ENCODE peak calls at places on chromosomes 5 and 9, in nine cellular contexts. F, B, R, H, P, Y, D, N and W are unnamed samples.

GRCh38 chr5:76737131-76737556 is 21.2 kb downstream of the F2R start:
- DNase-seq in P (no peak), Y (no peak), N (no peak), R (no peak), F (no peak), D (no peak), H (no peak), B (no peak), W (no peak)

GRCh38 chr5:68424799-68425537 is 209.4 kb downstream of the PIK3R1 start:
- DNase-seq in P (peak), D (no peak), H (no peak), Y (no peak), N (no peak), B (no peak), R (no peak), F (no peak), W (no peak)

GRCh38 chr9:35522189-35522588 is 32.3 kb downstream of the RUSC2 start:
- DNase-seq in D (no peak), F (peak), B (no peak), Y (no peak), N (no peak), P (no peak), H (no peak), R (no peak), W (no peak)

GRCh38 chr9:13728121-13728520 is 448.6 kb upstream of the MPDZ start:
- DNase-seq in N (no peak), R (no peak), Y (no peak), D (no peak), F (no peak), B (no peak), H (no peak), P (no peak), W (no peak)

GRCh38 chr5:19001054-19001453 is 986.9 kb downstream of the CDH18 start:
- DNase-seq in P (no peak), N (no peak), D (no peak), H (no peak), Y (no peak), B (no peak), F (no peak), R (no peak), W (no peak)

GRCh38 chr5:80686757-80687156 is 32.0 kb upstream of the DHFR start:
- DNase-seq in D (no peak), H (no peak), F (peak), N (no peak), Y (no peak), R (no peak), P (peak), B (no peak), W (no peak)

GRCh38 chr5:132457371-132458225 is 33.0 kb downstream of the IRF1 start:
- DNase-seq in R (peak), P (peak), Y (no peak), B (no peak), N (no peak), H (peak), D (no peak), F (no peak), W (no peak)

GRCh38 chr9:93967020-93967803 is 12.1 kb upstream of the BARX1 start:
- DNase-seq in H (no peak), P (no peak), N (no peak), B (no peak), F (no peak), D (no peak), Y (no peak), R (no peak), W (peak)

GRCh38 chr5:78611161-78611605 is 37.4 kb downstream of the LHFPL2 start:
- DNase-seq in Y (no peak), F (peak), N (no peak), B (no peak), D (peak), P (no peak), H (no peak), R (no peak), W (no peak)

GRCh38 chr9:135521608-135522095 is 412 bp downstream of the LCN1 start:
- DNase-seq in B (no peak), D (no peak), P (no peak), Y (no peak), N (no peak), F (no peak), H (no peak), R (no peak), W (no peak)

GRCh38 chr9:133787749-133788015 is 49.5 kb upstream of the SARDH start:
- DNase-seq in R (no peak), F (peak), Y (no peak), N (no peak), B (peak), D (peak), H (peak), P (peak), W (no peak)

GRCh38 chr5:149452665-149453617 is 73.8 kb upstream of the IL17B start:
- DNase-seq in D (peak), H (peak), B (no peak), N (no peak), Y (no peak), R (peak), P (peak), F (peak), W (no peak)

GRCh38 chr5:123454236-123454911 is 31.2 kb upstream of the CEP120 start:
- DNase-seq in F (no peak), R (no peak), B (no peak), H (no peak), P (peak), D (no peak), N (no peak), Y (no peak), W (no peak)

GRCh38 chr9:134033516-134034214 is 8.4 kb downstream of the BRD3OS start:
- DNase-seq in P (no peak), B (no peak), D (no peak), H (no peak), R (no peak), F (no peak), Y (no peak), N (peak), W (no peak)

GRCh38 chr5:177403194-177403825 is 2.8 kb upstream of the PFN3 start:
- DNase-seq in B (peak), P (no peak), N (no peak), F (peak), Y (peak), H (peak), R (no peak), D (peak), W (no peak)

GRCh38 chr5:66129184-66129583 is 14.9 kb upstream of the SREK1 start:
- DNase-seq in Y (no peak), N (no peak), D (no peak), B (no peak), R (no peak), H (no peak), F (no peak), P (no peak), W (no peak)

GRCh38 chr9:34046784-34047379 is 1.8 kb downstream of the UBAP2 start:
- DNase-seq in R (peak), P (peak), B (no peak), F (peak), H (peak), Y (no peak), D (peak), N (no peak), W (no peak)

GRCh38 chr5:151243127-151243526 is 9.9 kb upstream of the GM2A start:
- DNase-seq in Y (no peak), F (no peak), N (no peak), B (no peak), P (no peak), D (no peak), R (no peak), H (no peak), W (no peak)

GRCh38 chr9:73199886-73200285 is 48.2 kb downstream of the ANXA1 start:
- DNase-seq in D (peak), F (peak), Y (no peak), P (no peak), H (no peak), R (no peak), N (no peak), B (peak), W (no peak)

GRCh38 chr5:142626056-142626455 is 59.8 kb downstream of the FGF1 start:
- DNase-seq in Y (no peak), N (no peak), H (no peak), D (no peak), F (no peak), R (no peak), P (no peak), B (no peak), W (no peak)

GRCh38 chr5:138464018-138464387 is 1.3 kb upstream of the EGR1 start:
- DNase-seq in Y (peak), N (peak), P (peak), H (peak), B (peak), F (peak), D (peak), R (peak), W (peak)

GRCh38 chr5:146588806-146589355 is 72.9 kb upstream of the GPR151 start:
- DNase-seq in N (no peak), D (no peak), Y (no peak), B (no peak), R (no peak), F (no peak), H (no peak), P (no peak), W (no peak)

GRCh38 chr9:115296831-115297565 is 179.0 kb upstream of the TNC start:
- DNase-seq in B (no peak), D (peak), P (no peak), F (peak), R (no peak), N (no peak), Y (no peak), H (no peak), W (no peak)

GRCh38 chr5:77679791-77680190 is 41.3 kb upstream of the OTP start:
- DNase-seq in R (no peak), F (no peak), B (no peak), N (no peak), D (no peak), P (peak), Y (no peak), H (no peak), W (no peak)

GRCh38 chr5:172492097-172492840 is 37.9 kb upstream of the SH3PXD2B start:
- DNase-seq in R (no peak), D (peak), F (no peak), N (no peak), H (no peak), P (no peak), Y (no peak), B (no peak), W (no peak)

GRCh38 chr5:56829137-56829536 is 13.8 kb downstream of the MAP3K1 start:
- DNase-seq in H (peak), Y (peak), P (no peak), B (no peak), F (no peak), R (no peak), N (no peak), D (no peak), W (no peak)

DNA sequence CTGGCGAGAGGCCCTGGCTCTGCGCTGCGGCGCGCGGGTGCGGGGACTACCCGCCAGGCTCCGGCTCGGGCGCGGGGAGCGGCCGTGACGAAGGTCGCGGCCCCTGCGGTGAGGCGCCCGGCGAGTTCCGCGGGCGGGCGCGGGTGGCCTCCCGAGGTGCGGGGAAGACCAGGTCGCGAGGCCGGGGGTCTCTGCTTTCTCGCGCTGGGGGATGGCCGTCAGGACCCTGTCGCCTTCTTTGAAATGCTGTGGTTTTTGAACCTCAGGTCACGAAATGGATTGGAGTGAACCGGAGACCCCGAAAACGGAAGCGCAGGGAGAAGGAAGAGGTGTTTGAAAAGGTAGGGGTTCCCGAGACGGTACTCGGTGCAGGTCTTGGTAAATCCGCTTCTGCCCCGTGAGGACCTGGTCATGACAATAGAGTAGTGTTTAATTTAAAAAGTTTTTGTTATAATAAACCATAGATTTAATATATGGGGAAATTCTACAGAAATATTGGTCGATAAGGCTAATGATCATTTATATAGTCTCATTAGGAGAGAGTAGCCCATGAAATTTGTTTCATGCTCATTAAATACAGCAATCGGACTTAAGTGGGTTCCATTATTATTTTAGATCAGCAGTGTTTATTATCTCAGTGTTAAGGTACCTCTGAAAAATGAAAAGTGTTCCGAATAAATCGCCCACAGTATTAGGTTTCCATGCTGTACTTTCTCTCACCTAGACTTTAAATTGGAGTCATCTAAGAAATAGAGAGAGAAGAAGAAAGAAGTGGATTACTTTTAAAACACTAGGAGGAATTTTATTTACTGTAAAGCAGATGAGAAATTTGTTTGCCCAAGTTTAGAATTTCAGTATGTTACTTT is 279.0 kb downstream of the AOPEP start:
- DNase-seq in N (no peak), D (no peak), R (no peak), Y (no peak), F (peak), H (no peak), B (no peak), P (no peak), W (no peak)
- H3K27ac ChIP-seq in N (peak), D (no peak), R (peak), Y (no peak), F (no peak), H (peak), B (peak), P (peak), W (peak)

GRCh38 chr5:62450259-62450658 is 37.7 kb downstream of the IPO11 start:
- DNase-seq in F (no peak), R (no peak), P (no peak), D (no peak), N (no peak), Y (no peak), H (no peak), B (no peak), W (no peak)
- TF ChIP-seq CTCF in F (no peak), R (no peak), P (no peak), D (no peak), N (no peak), Y (no peak), H (no peak), B (no peak), W (no peak)

DNA sequence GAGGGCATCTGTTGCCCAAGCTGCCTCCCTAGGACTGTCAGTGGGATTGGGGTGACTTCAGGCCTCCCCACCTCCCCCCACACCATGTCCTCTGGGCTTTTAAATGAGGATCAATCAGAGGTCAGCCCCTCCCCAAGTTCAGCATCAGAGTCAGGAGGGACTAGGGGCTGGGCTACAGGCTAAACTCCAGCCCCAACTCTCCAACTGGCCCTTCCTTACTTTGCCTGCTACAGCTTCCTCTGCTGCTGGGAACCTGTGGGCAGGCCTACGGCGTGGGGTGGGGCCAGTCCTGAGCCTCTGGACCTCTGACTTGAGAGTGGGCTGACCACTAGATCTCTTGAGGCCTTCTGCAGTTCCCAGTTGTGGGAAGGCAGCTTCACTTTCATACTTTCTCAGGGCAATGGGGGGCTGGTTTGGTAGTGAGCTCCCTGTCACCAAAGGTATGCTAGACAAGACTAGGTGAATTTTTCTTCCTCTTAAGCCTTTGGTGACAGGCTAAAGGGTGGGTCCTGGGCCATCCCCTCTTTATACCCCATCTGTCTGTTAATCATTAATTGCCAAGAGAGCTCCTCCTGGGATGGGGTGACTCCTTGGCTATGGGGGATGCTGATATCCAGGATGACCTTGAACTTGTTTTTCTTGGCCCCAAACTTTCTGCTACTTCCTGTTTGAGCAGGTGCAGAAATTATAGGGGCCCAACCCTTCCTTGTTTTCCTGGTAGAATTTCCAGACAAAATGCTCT is 10.8 kb upstream of the DAB2IP start:
- DNase-seq in Y (no peak), P (no peak), D (no peak), B (no peak), R (no peak), H (no peak), F (no peak), N (no peak), W (no peak)
- H3K27ac ChIP-seq in Y (no peak), P (peak), D (no peak), B (no peak), R (peak), H (peak), F (no peak), N (peak), W (no peak)

GRCh38 chr5:96843140-96843539 is 33.2 kb upstream of the ERAP2 start:
- DNase-seq in R (no peak), P (no peak), N (no peak), F (no peak), Y (no peak), D (no peak), B (no peak), H (no peak), W (no peak)
- TF ChIP-seq CTCF in R (no peak), P (no peak), N (no peak), F (no peak), Y (no peak), D (no peak), B (no peak), H (no peak), W (no peak)

GRCh38 chr5:110757118-110757729 is 18.4 kb downstream of the SLC25A46 start:
- DNase-seq in D (no peak), R (peak), H (no peak), N (peak), B (no peak), F (peak), P (peak), Y (no peak), W (no peak)
- H3K27ac ChIP-seq in D (no peak), R (no peak), H (no peak), N (no peak), B (no peak), F (no peak), P (no peak), Y (no peak), W (no peak)

DNA sequence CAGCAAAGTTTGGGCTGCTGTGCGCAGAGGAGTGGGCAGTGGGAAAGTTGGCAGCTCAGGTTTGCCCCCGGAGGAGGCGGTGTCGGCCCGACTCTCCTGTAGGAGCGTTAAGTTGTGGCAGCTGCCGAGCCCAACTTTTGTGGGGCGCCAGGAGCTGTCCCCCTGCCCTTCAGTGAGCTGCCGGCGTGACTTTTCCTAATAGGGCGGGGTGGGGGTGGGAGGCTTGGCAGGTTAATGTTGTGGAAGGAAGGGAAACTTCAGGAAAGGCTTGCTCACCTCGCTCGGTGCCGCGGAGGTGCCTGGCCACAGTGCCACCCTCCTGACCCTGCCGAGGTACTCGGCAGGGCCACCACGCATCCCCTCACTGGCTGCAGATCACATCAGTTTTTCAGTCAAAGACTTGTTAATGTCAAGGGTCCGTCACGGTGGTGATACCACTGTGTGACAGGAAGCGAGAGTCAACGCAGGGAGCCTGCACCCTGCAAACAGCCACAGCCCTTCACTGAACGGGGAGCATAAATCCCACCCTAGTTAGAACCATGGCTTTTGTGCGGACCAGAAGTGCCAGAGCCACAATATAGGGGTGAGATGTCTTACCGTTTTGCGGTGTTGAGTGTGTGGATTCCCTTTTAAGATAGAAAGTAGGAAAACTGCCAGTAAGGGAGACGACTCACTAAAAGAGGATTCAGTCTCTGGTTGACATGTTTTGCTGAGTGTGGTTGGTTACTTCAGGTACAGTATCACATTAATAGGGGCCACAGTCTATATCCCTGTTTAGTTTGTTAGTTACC is 746 bp downstream of the LNPEP start:
- DNase-seq in N (peak), P (no peak), Y (peak), H (peak), D (peak), B (peak), F (peak), R (peak), W (no peak)
- TF ChIP-seq CTCF in N (no peak), P (peak), Y (no peak), H (no peak), D (peak), B (no peak), F (no peak), R (no peak), W (no peak)

DNA sequence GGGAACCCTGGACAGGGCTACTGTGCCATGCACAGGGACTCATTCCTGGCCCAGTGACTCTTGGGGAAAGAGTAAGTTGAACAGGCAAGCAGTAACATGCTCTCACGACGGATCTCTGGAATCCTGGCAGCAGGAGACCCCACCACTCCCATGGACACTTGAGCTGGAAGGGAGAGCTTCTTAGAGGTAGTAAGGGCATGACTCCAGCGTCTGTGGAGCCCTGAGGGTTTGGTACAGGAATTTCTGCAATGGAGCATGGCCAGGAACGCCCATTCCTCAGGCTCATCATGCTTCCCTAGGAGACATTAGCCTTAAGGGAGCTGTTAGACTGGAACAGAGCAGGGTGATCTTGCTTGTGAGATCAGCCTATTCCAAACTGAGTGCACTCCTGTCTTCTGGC is 212.8 kb downstream of the MAT2B start:
- DNase-seq in H (no peak), R (no peak), F (no peak), Y (no peak), P (no peak), D (no peak), B (no peak), N (no peak), W (no peak)
- H3K27ac ChIP-seq in H (no peak), R (no peak), F (no peak), Y (no peak), P (no peak), D (no peak), B (no peak), N (no peak), W (no peak)